ENCODE peak calls at places on chromosomes 1 and 21, in ten cellular contexts. C is Peyer's patch, B is sigmoid colon, L is stomach, P is esophagus squamous epithelium, Q is uterus, D is HCT116, J is endothelial cell of umbilical vein, K is tibial nerve, H is prostate gland. U is an unnamed sample.

GRCh38 chr1:23083714-23084480 is 64.6 kb downstream of the KDM1A start:
- DNase-seq in C (no peak), B (no peak), L (no peak), P (no peak), Q (peak; percentile 26), D (no peak), J (peak; percentile 49), K (no peak), H (peak; percentile 63), U (peak; percentile 26)

GRCh38 chr1:97457446-97458089 is 463.3 kb downstream of the DPYD start:
- DNase-seq in C (no peak), B (no peak), L (no peak), P (no peak), Q (no peak), D (no peak), J (no peak), K (no peak), H (no peak), U (no peak)

GRCh38 chr1:200414657-200415056 is 4.8 kb upstream of the ZNF281 start:
- DNase-seq in C (no peak), B (no peak), L (no peak), P (no peak), Q (no peak), D (no peak), J (no peak), K (no peak), H (no peak), U (no peak)

GRCh38 chr21:27359141-27359540 is 392.3 kb upstream of the ADAMTS5 start:
- DNase-seq in C (no peak), B (no peak), L (no peak), P (no peak), Q (no peak), D (no peak), J (no peak), K (no peak), H (no peak), U (no peak)

GRCh38 chr1:57551476-57551875 is 127.6 kb upstream of the DAB1 start:
- DNase-seq in C (no peak), B (no peak), L (no peak), P (no peak), Q (no peak), D (no peak), J (no peak), K (no peak), H (no peak), U (no peak)

GRCh38 chr1:93798301-93798700 is 80.7 kb downstream of the DNTTIP2 start:
- DNase-seq in C (no peak), B (no peak), L (no peak), P (no peak), Q (no peak), D (no peak), J (peak; percentile 82), K (no peak), H (no peak), U (no peak)

GRCh38 chr1:232421143-232421796 is 208.7 kb downstream of the SIPA1L2 start:
- DNase-seq in C (no peak), B (no peak), L (no peak), P (no peak), Q (no peak), D (no peak), J (no peak), K (no peak), H (peak; percentile 23), U (no peak)

GRCh38 chr1:111571987-111572386 is 47.6 kb upstream of the RAP1A start:
- DNase-seq in C (no peak), B (no peak), L (no peak), P (no peak), Q (no peak), D (no peak), J (no peak), K (no peak), H (no peak), U (no peak)

GRCh38 chr1:198829948-198830347 is 191.1 kb downstream of the PTPRC start:
- DNase-seq in C (no peak), B (no peak), L (no peak), P (no peak), Q (no peak), D (no peak), J (peak; percentile 66), K (no peak), H (no peak), U (no peak)

GRCh38 chr1:180603850-180604226 is 28.0 kb upstream of the XPR1 start:
- DNase-seq in C (no peak), B (no peak), L (no peak), P (no peak), Q (no peak), D (no peak), J (no peak), K (no peak), H (no peak), U (no peak)

GRCh38 chr1:229271448-229272120 is 673 bp downstream of the RAB4A start:
- DNase-seq in C (peak; percentile 76), B (no peak), L (peak; percentile 37), P (no peak), Q (no peak), D (no peak), J (peak; percentile 51), K (no peak), H (peak; percentile 27), U (no peak)

GRCh38 chr1:33147997-33148314 is 33.9 kb downstream of the TRIM62 start:
- DNase-seq in C (no peak), B (no peak), L (no peak), P (no peak), Q (no peak), D (peak; percentile 26), J (no peak), K (no peak), H (no peak), U (no peak)

GRCh38 chr1:95370671-95370992 is 136.6 kb downstream of the RWDD3 start:
- DNase-seq in C (no peak), B (no peak), L (no peak), P (no peak), Q (no peak), D (no peak), J (no peak), K (no peak), H (no peak), U (no peak)

GRCh38 chr1:39671793-39672550 is at the start of gene NT5C1A:
- DNase-seq in C (no peak), B (no peak), L (peak; percentile 27), P (no peak), Q (no peak), D (no peak), J (no peak), K (no peak), H (no peak), U (peak; percentile 22)

GRCh38 chr1:53554592-53555305 is 95.5 kb downstream of the DMRTB1 start:
- DNase-seq in C (peak; percentile 15), B (peak; percentile 51), L (no peak), P (no peak), Q (no peak), D (no peak), J (no peak), K (no peak), H (no peak), U (no peak)

GRCh38 chr1:155893389-155894142 is 17.6 kb downstream of the RIT1 start:
- DNase-seq in C (no peak), B (no peak), L (no peak), P (no peak), Q (peak; percentile 40), D (peak; percentile 27), J (peak; percentile 93), K (no peak), H (no peak), U (no peak)

DNA sequence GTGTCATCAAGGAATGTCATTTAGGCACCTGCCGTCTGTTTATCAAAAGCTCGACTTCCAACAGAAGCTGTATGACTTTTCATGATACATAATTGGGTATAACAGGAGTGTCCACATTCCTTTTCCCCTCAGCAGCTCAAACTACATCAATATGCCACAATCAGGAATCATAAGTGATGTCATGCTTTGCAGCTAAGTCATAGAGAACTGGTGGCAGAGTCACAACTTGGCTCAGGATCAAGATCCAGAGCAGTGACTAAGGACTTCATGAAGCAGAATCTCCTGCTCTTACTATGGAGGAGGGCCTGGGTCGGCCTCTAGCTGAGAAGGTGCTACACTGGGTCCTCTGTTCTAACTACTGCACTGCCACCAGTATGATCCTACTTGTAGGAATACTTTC is 36.5 kb upstream of the AGBL4 start:
- DNase-seq in C (no peak), B (no peak), L (no peak), P (no peak), Q (no peak), D (no peak), J (no peak), K (no peak), H (no peak), U (no peak)
- TF ChIP-seq POLR2A in C (no peak), B (no peak), L (no peak), P (no peak), Q (no peak), D (no peak), J (no peak), K (no peak), H (no peak), U (no peak)

GRCh38 chr1:205243355-205244191 is 15.8 kb downstream of the TMCC2 start:
- DNase-seq in C (peak; percentile 28), B (no peak), L (no peak), P (no peak), Q (no peak), D (no peak), J (no peak), K (no peak), H (no peak), U (no peak)
- H3K4me1 ChIP-seq in C (no peaks in the 10 kb centered on the region), B (peaks cover 25% of the 10 kb centered on the region), L (peaks cover 25% of the 10 kb centered on the region), P (peaks cover 23% of the 10 kb centered on the region), Q (peaks cover 6% of the 10 kb centered on the region), D (no peaks in the 10 kb centered on the region), J (no peaks in the 10 kb centered on the region), K (peaks cover 15% of the 10 kb centered on the region), H (no peaks in the 10 kb centered on the region), U (peaks cover 11% of the 10 kb centered on the region)

DNA sequence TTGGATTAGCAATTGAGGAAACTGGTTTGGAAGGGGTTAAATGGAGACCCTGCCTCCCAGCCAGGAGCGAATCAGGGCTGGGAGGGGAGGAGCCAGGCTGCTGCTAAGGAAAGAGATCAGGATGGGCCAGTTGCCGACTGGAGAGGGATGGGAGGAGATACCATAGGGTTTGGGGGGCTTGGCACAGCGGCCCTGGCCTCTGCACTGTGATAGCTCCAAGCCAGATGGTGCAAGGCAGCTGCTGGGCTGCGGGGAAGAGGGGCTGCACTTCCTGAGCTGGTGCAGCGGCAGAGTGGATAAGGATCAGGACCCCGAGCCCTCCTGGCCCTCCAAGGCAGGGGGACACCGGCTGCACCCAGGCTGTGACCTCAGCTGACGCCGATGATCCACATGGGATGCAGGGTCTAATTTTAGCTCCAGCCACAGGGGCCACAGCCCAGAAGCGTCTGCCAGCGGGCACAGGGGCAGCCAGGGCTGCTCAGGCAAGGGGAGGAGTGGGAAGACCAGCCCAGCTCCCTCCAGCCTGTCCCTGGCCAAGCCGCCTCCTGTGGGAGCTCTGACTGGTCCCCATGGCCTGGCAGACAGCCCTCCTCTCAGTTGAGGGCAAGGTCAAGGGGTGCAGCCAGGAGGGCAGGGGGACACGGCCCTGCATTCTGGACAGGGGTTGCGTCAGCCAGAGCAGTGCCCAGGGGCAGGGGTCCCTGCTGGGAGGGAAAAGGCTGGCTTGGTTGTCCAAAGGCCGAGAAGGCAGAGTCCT is at the start of gene EXTL1:
- DNase-seq in C (no peak), B (no peak), L (no peak), P (no peak), Q (no peak), D (no peak), J (peak; percentile 23), K (no peak), H (no peak), U (no peak)
- H3K4me3 ChIP-seq in C (no peak within 1 kb of the TSS), B (peak within 1 kb of the TSS; percentile 11), L (peak within 1 kb of the TSS; percentile 6), P (peak within 1 kb of the TSS; percentile 45), Q (peak within 1 kb of the TSS; percentile 33), D (no peak within 1 kb of the TSS), J (no peak within 1 kb of the TSS), K (peak within 1 kb of the TSS; percentile 42), H (no peak within 1 kb of the TSS), U (no peak within 1 kb of the TSS)

GRCh38 chr1:85584264-85584781 is 3.8 kb downstream of the CCN1 start:
- DNase-seq in C (no peak), B (no peak), L (no peak), P (no peak), Q (no peak), D (no peak), J (peak; percentile 96), K (no peak), H (no peak), U (no peak)
- TF ChIP-seq POLR2A in C (no peak), B (no peak), L (no peak), P (no peak), Q (no peak), D (no peak), J (peak; percentile 99), K (no peak), H (no peak), U (no peak)